ENCODE peak calls at places on chromosomes 7 and 10, in nine cellular contexts. A is AG10803, Y is cardiac muscle cell, E is GM10248, C is breast epithelium, D is fibroblast of lung, W is choroid plexus epithelial cell, Z is astrocyte of the cerebellum, Q is DND-41. J is an unnamed sample.
A peak's percentile ranks its signal among the peaks of the same experiment; 100 is the strongest.

GRCh38 chr10:80460399-80461207 is 6.5 kb downstream of the TSPAN14 start:
- DNase-seq in C (peak; percentile 89), D (peak; percentile 76), Q (no peak), W (peak; percentile 48), Y (peak; percentile 72), Z (no peak), E (no peak), A (peak; percentile 69), J (no peak)

GRCh38 chr10:12727832-12728215 is 273.7 kb downstream of the CCDC3 start:
- DNase-seq in E (no peak), Z (no peak), C (no peak), Y (peak; percentile 65), W (no peak), A (no peak), D (peak; percentile 73), Q (no peak), J (no peak)

GRCh38 chr10:15182541-15183207 is 14.2 kb upstream of the NMT2 start:
- DNase-seq in C (no peak), Z (no peak), A (peak; percentile 80), E (no peak), Q (no peak), D (no peak), Y (peak; percentile 82), W (peak; percentile 59), J (no peak)

GRCh38 chr7:37368540-37368939 is 80.1 kb downstream of the ELMO1 start:
- DNase-seq in C (no peak), D (no peak), A (no peak), W (no peak), Q (no peak), E (no peak), Y (no peak), Z (no peak), J (no peak)

GRCh38 chr7:5377816-5378215 is 45.8 kb downstream of the TNRC18 start:
- DNase-seq in Y (no peak), A (no peak), Z (no peak), C (no peak), E (no peak), D (no peak), Q (no peak), W (no peak), J (no peak)

GRCh38 chr10:114709966-114710365 is 51.9 kb upstream of the ABLIM1 start:
- DNase-seq in D (peak; percentile 59), Y (peak; percentile 50), Q (no peak), C (no peak), Z (no peak), W (peak; percentile 40), E (no peak), A (peak; percentile 33), J (no peak)

GRCh38 chr7:1534330-1535099 is 4.0 kb downstream of the MAFK start:
- DNase-seq in A (no peak), D (no peak), Z (no peak), Y (no peak), Q (no peak), W (no peak), C (no peak), E (no peak), J (no peak)

GRCh38 chr7:47100815-47101435 is 481.0 kb downstream of the TNS3 start:
- DNase-seq in A (peak; percentile 66), D (peak; percentile 44), Q (peak; percentile 15), Y (peak; percentile 84), E (no peak), C (no peak), W (peak; percentile 84), Z (peak; percentile 3), J (no peak)

GRCh38 chr10:130745831-130746230 is 565.7 kb downstream of the TCERG1L start:
- DNase-seq in Y (no peak), E (no peak), C (no peak), W (no peak), Z (no peak), Q (no peak), D (no peak), A (no peak), J (no peak)

GRCh38 chr10:76695069-76695468 is 942.5 kb downstream of the KCNMA1 start:
- DNase-seq in Z (no peak), D (peak; percentile 6), C (no peak), Y (no peak), Q (no peak), W (no peak), A (no peak), E (no peak), J (no peak)

GRCh38 chr7:7566651-7567611 is at the start of gene MIOS:
- DNase-seq in Y (peak; percentile 85), E (peak; percentile 96), Z (peak; percentile 28), D (peak; percentile 72), C (peak; percentile 77), Q (peak; percentile 81), A (peak; percentile 70), W (peak; percentile 71), J (peak; percentile 48)

GRCh38 chr10:7272008-7272407 is 138.8 kb downstream of the SFMBT2 start:
- DNase-seq in Q (no peak), Y (no peak), C (no peak), A (no peak), E (no peak), W (no peak), D (no peak), Z (no peak), J (no peak)

GRCh38 chr7:40680657-40681056 is 545.9 kb downstream of the SUGCT start:
- DNase-seq in D (no peak), Y (peak; percentile 40), C (no peak), Z (no peak), E (no peak), A (peak; percentile 16), W (peak; percentile 62), Q (no peak), J (no peak)

GRCh38 chr7:833601-834258 is 1.5 kb downstream of the SUN1 start:
- DNase-seq in C (no peak), A (peak; percentile 33), Q (no peak), D (peak; percentile 18), Z (no peak), Y (no peak), E (no peak), W (no peak), J (no peak)

GRCh38 chr10:128907155-128907554 is 559.9 kb upstream of the MGMT start:
- DNase-seq in E (no peak), Y (no peak), D (no peak), Z (no peak), W (no peak), A (no peak), C (no peak), Q (no peak), J (no peak)

GRCh38 chr10:128912568-128913311 is 554.3 kb upstream of the MGMT start:
- DNase-seq in Y (no peak), Q (no peak), C (no peak), W (no peak), A (no peak), Z (no peak), E (no peak), D (no peak), J (no peak)

GRCh38 chr10:128908109-128908898 is 558.7 kb upstream of the MGMT start:
- DNase-seq in D (no peak), Y (no peak), W (no peak), C (no peak), A (no peak), Q (peak; percentile 71), Z (no peak), E (no peak), J (no peak)
- TF ChIP-seq CTCF in D (no peak), Y (no peak), W (no peak), C (no peak), A (no peak), Q (peak; percentile 50), Z (no peak), E (no peak), J (no peak)

GRCh38 chr10:89224697-89225443 is 17.8 kb upstream of the CH25H start:
- DNase-seq in A (no peak), C (no peak), D (no peak), Z (no peak), Q (no peak), W (peak; percentile 42), E (no peak), Y (peak; percentile 46), J (no peak)
- TF ChIP-seq CTCF in A (peak; percentile 28), C (no peak), D (no peak), Z (peak; percentile 12), Q (no peak), W (peak; percentile 71), E (peak; percentile 24), Y (peak; percentile 43), J (no peak)

GRCh38 chr10:88107296-88107695 is 243.9 kb downstream of the PTEN start:
- DNase-seq in Y (no peak), A (no peak), D (no peak), W (no peak), Q (no peak), Z (no peak), E (no peak), C (no peak), J (no peak)

GRCh38 chr10:88107698-88108097 is 244.3 kb downstream of the PTEN start:
- DNase-seq in Y (no peak), D (no peak), C (no peak), Q (no peak), W (no peak), A (no peak), E (no peak), Z (no peak), J (no peak)

GRCh38 chr10:88106348-88106747 is 242.9 kb downstream of the PTEN start:
- DNase-seq in A (no peak), Z (no peak), W (no peak), C (no peak), D (no peak), E (no peak), Y (no peak), Q (no peak), J (no peak)

GRCh38 chr10:88110355-88110754 is 246.9 kb downstream of the PTEN start:
- DNase-seq in C (no peak), A (peak; percentile 59), D (peak; percentile 82), E (no peak), Z (no peak), Y (no peak), W (peak; percentile 35), Q (no peak), J (no peak)

DNA sequence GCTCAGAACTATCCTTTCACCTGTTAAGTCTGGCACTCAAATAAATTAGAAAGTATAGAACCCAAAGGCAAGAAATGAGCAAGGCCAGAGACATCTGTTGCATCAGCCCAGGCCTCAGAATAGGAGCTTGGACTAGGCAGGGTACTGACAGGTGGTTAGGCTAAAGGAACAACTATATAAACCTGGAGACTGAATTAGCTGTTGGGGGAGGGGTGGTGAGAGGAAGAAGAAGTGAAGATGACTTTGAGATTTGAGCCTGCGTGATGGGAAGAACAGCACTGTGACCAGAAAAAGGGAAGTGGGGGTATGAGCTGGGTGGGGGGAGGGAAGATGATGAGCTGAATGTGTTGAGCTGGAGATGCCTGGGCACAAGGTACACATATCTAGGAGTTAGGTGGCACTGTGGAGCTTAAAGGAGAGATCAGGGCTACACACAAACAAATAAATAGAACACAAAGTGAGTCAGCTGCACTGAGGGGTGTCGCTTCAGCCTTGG is 244.7 kb downstream of the PTEN start:
- DNase-seq in Q (peak; percentile 79), E (no peak), W (no peak), C (no peak), A (no peak), Y (no peak), D (no peak), Z (no peak), J (no peak)
- TF ChIP-seq CTCF in Q (peak; percentile 70), E (no peak), W (no peak), C (no peak), A (no peak), Y (no peak), D (no peak), Z (no peak), J (no peak)

GRCh38 chr7:30232366-30232765 is 52.0 kb upstream of the ZNRF2 start:
- DNase-seq in W (no peak), Q (no peak), E (no peak), D (no peak), A (no peak), Y (peak; percentile 77), Z (no peak), C (no peak), J (no peak)
- TF ChIP-seq CTCF in W (no peak), Q (no peak), E (no peak), D (no peak), A (no peak), Y (no peak), Z (no peak), C (no peak), J (no peak)